ENCODE peak calls at places on chromosomes 12 and 14, in four cellular contexts. One of them, this sample, is unnamed.

GRCh38 chr14:35159742-35160409 is 37.5 kb downstream of the PRORP start:
- DNase-seq in ovary: no peak
- DNase-seq in CD4-positive, alpha-beta memory T cell: no peak
- DNase-seq in Calu3: peak; percentile 14
- DNase-seq in this sample: no peak

GRCh38 chr12:81819991-81820633 is 61.0 kb upstream of the PPFIA2 start:
- DNase-seq in ovary: no peak
- DNase-seq in CD4-positive, alpha-beta memory T cell: no peak
- DNase-seq in Calu3: no peak
- DNase-seq in this sample: no peak

GRCh38 chr14:77265187-77265515 is 5.9 kb downstream of the NGB start:
- DNase-seq in ovary: no peak
- DNase-seq in CD4-positive, alpha-beta memory T cell: no peak
- DNase-seq in Calu3: no peak
- DNase-seq in this sample: no peak

GRCh38 chr14:104594310-104595046 is 10.1 kb downstream of the TMEM179 start:
- DNase-seq in ovary: no peak
- DNase-seq in CD4-positive, alpha-beta memory T cell: no peak
- DNase-seq in Calu3: no peak
- DNase-seq in this sample: no peak

GRCh38 chr12:105601158-105601557 is 270.7 kb downstream of the C12orf75 start:
- DNase-seq in ovary: no peak
- DNase-seq in CD4-positive, alpha-beta memory T cell: no peak
- DNase-seq in Calu3: no peak
- DNase-seq in this sample: no peak

GRCh38 chr12:45613306-45613705 is 116.2 kb upstream of the ARID2 start:
- DNase-seq in ovary: no peak
- DNase-seq in CD4-positive, alpha-beta memory T cell: no peak
- DNase-seq in Calu3: no peak
- DNase-seq in this sample: no peak

GRCh38 chr12:26493656-26494055 is 298.3 kb downstream of the SSPN start:
- DNase-seq in ovary: no peak
- DNase-seq in CD4-positive, alpha-beta memory T cell: no peak
- DNase-seq in Calu3: no peak
- DNase-seq in this sample: no peak

GRCh38 chr12:73984552-73984951 is 553.1 kb upstream of the ATXN7L3B start:
- DNase-seq in ovary: no peak
- DNase-seq in CD4-positive, alpha-beta memory T cell: no peak
- DNase-seq in Calu3: no peak
- DNase-seq in this sample: no peak

GRCh38 chr12:29901585-29901984 is 117.8 kb upstream of the TMTC1 start:
- DNase-seq in ovary: no peak
- DNase-seq in CD4-positive, alpha-beta memory T cell: no peak
- DNase-seq in Calu3: no peak
- DNase-seq in this sample: no peak

GRCh38 chr14:32629146-32629545 is 300.0 kb downstream of the AKAP6 start:
- DNase-seq in ovary: no peak
- DNase-seq in CD4-positive, alpha-beta memory T cell: no peak
- DNase-seq in Calu3: no peak
- DNase-seq in this sample: no peak

GRCh38 chr12:52119398-52120254 is 40.1 kb downstream of the SMIM41 start:
- DNase-seq in ovary: no peak
- DNase-seq in CD4-positive, alpha-beta memory T cell: peak; percentile 43
- DNase-seq in Calu3: peak; percentile 62
- DNase-seq in this sample: no peak

GRCh38 chr12:29035112-29035511 is 114.0 kb upstream of the FAR2 start:
- DNase-seq in ovary: no peak
- DNase-seq in CD4-positive, alpha-beta memory T cell: no peak
- DNase-seq in Calu3: no peak
- DNase-seq in this sample: no peak

GRCh38 chr12:45296046-45296586 is 80.2 kb downstream of the ANO6 start:
- DNase-seq in ovary: no peak
- DNase-seq in CD4-positive, alpha-beta memory T cell: no peak
- DNase-seq in Calu3: no peak
- DNase-seq in this sample: no peak

GRCh38 chr12:78483767-78484315 is 380.7 kb upstream of the SYT1 start:
- DNase-seq in ovary: no peak
- DNase-seq in CD4-positive, alpha-beta memory T cell: no peak
- DNase-seq in Calu3: no peak
- DNase-seq in this sample: no peak

GRCh38 chr12:12181516-12181915 is 85.3 kb downstream of the LRP6 start:
- DNase-seq in ovary: no peak
- DNase-seq in CD4-positive, alpha-beta memory T cell: no peak
- DNase-seq in Calu3: no peak
- DNase-seq in this sample: no peak

GRCh38 chr12:77746108-77746507 is 84.6 kb upstream of the NAV3 start:
- DNase-seq in ovary: no peak
- DNase-seq in CD4-positive, alpha-beta memory T cell: no peak
- DNase-seq in Calu3: peak; percentile 40
- DNase-seq in this sample: no peak

GRCh38 chr14:74441113-74441512 is 15.1 kb upstream of the SYNDIG1L start:
- DNase-seq in ovary: no peak
- DNase-seq in CD4-positive, alpha-beta memory T cell: no peak
- DNase-seq in Calu3: no peak
- DNase-seq in this sample: no peak

GRCh38 chr14:54102530-54102929 is 145.9 kb upstream of the BMP4 start:
- DNase-seq in ovary: no peak
- DNase-seq in CD4-positive, alpha-beta memory T cell: no peak
- DNase-seq in Calu3: no peak
- DNase-seq in this sample: no peak

GRCh38 chr14:33259764-33260163 is 321.1 kb downstream of the NPAS3 start:
- DNase-seq in ovary: no peak
- DNase-seq in CD4-positive, alpha-beta memory T cell: no peak
- DNase-seq in Calu3: no peak
- DNase-seq in this sample: no peak